ENCODE peak calls at places on chromosomes 2 and 18, in nine cellular contexts. R is keratinocyte, L is DND-41, B is IMR-90, H is fibroblast of lung, J is endothelial cell of umbilical vein, S is MM.1S, V is PC-3, F is H1. D is an unnamed sample.

GRCh38 chr2:28002181-28002580 is 111.7 kb downstream of the BABAM2 start:
- DNase-seq in F (no peak), S (no peak), V (no peak), L (no peak), H (no peak), R (no peak), B (no peak), J (no peak), D (no peak)

GRCh38 chr2:121128741-121129659 is 156.0 kb downstream of the TFCP2L1 start:
- DNase-seq in V (peak), H (peak), B (no peak), L (no peak), R (no peak), J (peak), F (no peak), S (no peak), D (peak)

GRCh38 chr2:46053502-46054094 is 243.6 kb upstream of the EPAS1 start:
- DNase-seq in S (no peak), J (no peak), F (no peak), V (no peak), L (no peak), R (no peak), H (no peak), B (no peak), D (no peak)

GRCh38 chr2:1930956-1931914 is 186.9 kb upstream of the PXDN start:
- DNase-seq in R (no peak), L (no peak), J (no peak), S (no peak), F (no peak), V (no peak), B (no peak), H (no peak), D (no peak)

GRCh38 chr2:9847140-9847539 is 3.9 kb downstream of the TAF1B start:
- DNase-seq in V (peak), F (no peak), J (no peak), H (no peak), L (no peak), R (no peak), S (no peak), B (peak), D (no peak)

GRCh38 chr2:220499281-220499680 is 871.9 kb downstream of the SLC4A3 start:
- DNase-seq in J (no peak), V (peak), S (no peak), B (peak), R (no peak), F (no peak), L (no peak), H (peak), D (peak)

GRCh38 chr2:122999823-123000222 is 1025.3 kb upstream of the CNTNAP5 start:
- DNase-seq in J (no peak), V (no peak), F (peak), B (no peak), H (no peak), L (no peak), S (no peak), R (no peak), D (peak)

GRCh38 chr2:66717491-66717890 is 282.6 kb downstream of the MEIS1 start:
- DNase-seq in V (no peak), L (no peak), R (no peak), H (peak), S (no peak), F (no peak), J (no peak), B (peak), D (no peak)

GRCh38 chr2:207711750-207712487 is 479 bp downstream of the CCNYL1 start:
- DNase-seq in H (peak), V (peak), B (peak), R (no peak), F (no peak), L (peak), J (peak), S (peak), D (no peak)

GRCh38 chr2:95390272-95390880 is 12.1 kb upstream of the FAHD2A start:
- DNase-seq in S (no peak), F (no peak), L (no peak), H (no peak), J (no peak), V (no peak), B (no peak), R (no peak), D (no peak)

GRCh38 chr2:32064021-32064678 is 794 bp downstream of the SPAST start:
- DNase-seq in V (no peak), B (no peak), J (peak), L (no peak), F (no peak), S (peak), H (peak), R (no peak), D (no peak)

GRCh38 chr2:190881480-190882326 is 1.1 kb downstream of the GLS start:
- DNase-seq in R (no peak), J (peak), V (peak), F (no peak), H (peak), L (peak), S (peak), B (peak), D (peak)

GRCh38 chr18:73340135-73340934 is 472.5 kb upstream of the NETO1 start:
- DNase-seq in V (peak), B (peak), F (no peak), J (no peak), S (peak), L (no peak), H (peak), R (no peak), D (no peak)

GRCh38 chr2:54672587-54673456 is 50.6 kb upstream of the EML6 start:
- DNase-seq in J (peak), S (peak), L (no peak), H (no peak), R (no peak), V (peak), F (no peak), B (no peak), D (no peak)

GRCh38 chr2:106183093-106183837 is 10.8 kb downstream of the UXS1 start:
- DNase-seq in L (no peak), S (peak), H (peak), V (no peak), J (no peak), R (no peak), B (peak), F (no peak), D (no peak)

GRCh38 chr2:218022131-218022850 is 19.5 kb upstream of the TNS1 start:
- DNase-seq in J (no peak), V (no peak), B (no peak), R (no peak), S (no peak), H (no peak), F (no peak), L (no peak), D (peak)

GRCh38 chr2:18701546-18701945 is 112.2 kb upstream of the NT5C1B start:
- DNase-seq in S (no peak), R (no peak), H (no peak), V (no peak), J (no peak), F (no peak), B (no peak), L (no peak), D (no peak)

GRCh38 chr2:124824441-124824840 is 799.4 kb downstream of the CNTNAP5 start:
- DNase-seq in R (no peak), H (no peak), B (no peak), S (no peak), L (no peak), V (no peak), J (no peak), F (no peak), D (no peak)

GRCh38 chr2:188151670-188152069 is 140.0 kb upstream of the GULP1 start:
- DNase-seq in H (no peak), S (no peak), R (no peak), V (no peak), B (no peak), F (no peak), J (no peak), L (no peak), D (no peak)

GRCh38 chr2:229869226-229869625 is 52.6 kb downstream of the TRIP12 start:
- DNase-seq in R (no peak), H (no peak), S (no peak), B (no peak), L (no peak), F (no peak), V (no peak), J (no peak), D (no peak)
- H2AFZ ChIP-seq in R (no peak), H (no peak), S (no peak), B (no peak), L (no peak), F (no peak), V (no peak), J (no peak), D (no peak)

GRCh38 chr18:25055076-25055475 is 296.9 kb downstream of the ZNF521 start:
- DNase-seq in H (no peak), V (peak), B (peak), J (peak), F (no peak), R (no peak), S (no peak), L (no peak), D (no peak)

GRCh38 chr18:25053484-25053883 is 298.5 kb downstream of the ZNF521 start:
- DNase-seq in V (no peak), J (no peak), B (no peak), S (no peak), L (no peak), R (no peak), H (no peak), F (no peak), D (no peak)

GRCh38 chr18:25057491-25058050 is 294.4 kb downstream of the ZNF521 start:
- DNase-seq in H (peak), V (no peak), B (no peak), L (no peak), F (no peak), R (no peak), J (no peak), S (no peak), D (no peak)

GRCh38 chr18:25058520-25058919 is 293.4 kb downstream of the ZNF521 start:
- DNase-seq in R (no peak), L (no peak), B (no peak), S (no peak), J (no peak), H (no peak), V (no peak), F (no peak), D (no peak)

DNA sequence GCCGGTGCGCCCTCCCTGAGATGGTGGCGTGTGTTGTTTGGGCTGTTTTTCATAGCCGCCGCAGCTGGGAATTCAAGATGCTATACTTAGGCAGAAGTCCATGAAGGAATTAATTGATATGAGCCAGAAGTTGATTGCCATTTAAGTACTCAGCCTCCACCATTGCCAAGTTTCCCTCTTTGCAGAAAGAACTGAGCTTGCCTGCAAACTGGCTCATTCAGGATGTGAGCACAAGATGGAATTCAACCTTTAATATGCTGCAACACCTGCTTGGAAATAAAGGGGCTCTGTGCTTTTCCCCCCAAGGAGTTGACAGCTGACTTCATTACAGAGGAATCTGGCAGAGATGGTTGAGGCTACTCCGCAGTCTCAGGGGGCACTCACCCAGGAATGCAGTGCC is 295.5 kb downstream of the ZNF521 start:
- DNase-seq in R (no peak), J (no peak), H (no peak), S (no peak), F (no peak), V (no peak), L (no peak), B (no peak), D (no peak)
- TF ChIP-seq CTCF in R (no peak), J (no peak), H (no peak), S (no peak), F (no peak), V (no peak), L (no peak), B (no peak), D (no peak)

DNA sequence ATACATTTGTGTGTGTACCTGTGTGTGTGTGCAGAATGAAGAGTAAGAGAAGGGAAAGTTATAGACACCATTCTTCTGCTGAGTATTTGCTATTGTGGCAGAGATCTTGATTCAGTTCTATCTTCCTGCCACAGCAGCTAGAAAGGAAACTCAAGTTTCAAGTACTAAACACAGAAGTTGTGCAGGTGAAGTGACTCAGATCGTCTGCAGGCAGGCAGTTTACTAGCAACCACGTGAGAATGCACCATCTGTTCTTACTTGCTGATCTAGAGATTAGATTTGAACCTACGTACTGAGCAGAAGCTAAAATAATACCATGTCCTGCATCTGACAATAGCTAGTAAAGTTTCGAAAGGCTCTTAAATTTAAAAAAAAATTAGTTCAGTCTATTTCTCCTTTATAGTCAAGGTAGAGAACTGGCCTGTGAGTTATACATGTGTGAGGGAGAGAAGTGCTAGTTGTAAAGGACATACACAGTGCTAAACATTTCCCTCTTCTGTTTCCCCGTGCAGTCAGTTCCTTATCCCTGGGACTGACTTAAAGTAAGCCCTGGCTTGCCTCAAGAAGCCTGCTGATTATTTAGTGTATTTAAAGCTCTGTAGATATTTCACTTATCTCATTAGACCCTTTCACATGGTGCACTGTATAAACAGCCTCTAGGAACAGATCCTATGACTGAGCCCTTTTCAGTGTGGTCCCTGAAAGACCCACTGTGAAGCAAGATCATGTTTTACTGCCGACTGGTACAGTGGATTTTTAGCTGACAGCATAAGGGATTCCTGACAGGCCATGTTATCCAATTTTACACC is 45.0 kb downstream of the SLC38A11 start:
- DNase-seq in R (no peak), V (peak), J (peak), F (no peak), S (peak), L (peak), B (peak), H (peak), D (no peak)
- H2AFZ ChIP-seq in R (peak), V (peak), J (peak), F (peak), S (peak), L (peak), B (no peak), H (peak), D (no peak)

DNA sequence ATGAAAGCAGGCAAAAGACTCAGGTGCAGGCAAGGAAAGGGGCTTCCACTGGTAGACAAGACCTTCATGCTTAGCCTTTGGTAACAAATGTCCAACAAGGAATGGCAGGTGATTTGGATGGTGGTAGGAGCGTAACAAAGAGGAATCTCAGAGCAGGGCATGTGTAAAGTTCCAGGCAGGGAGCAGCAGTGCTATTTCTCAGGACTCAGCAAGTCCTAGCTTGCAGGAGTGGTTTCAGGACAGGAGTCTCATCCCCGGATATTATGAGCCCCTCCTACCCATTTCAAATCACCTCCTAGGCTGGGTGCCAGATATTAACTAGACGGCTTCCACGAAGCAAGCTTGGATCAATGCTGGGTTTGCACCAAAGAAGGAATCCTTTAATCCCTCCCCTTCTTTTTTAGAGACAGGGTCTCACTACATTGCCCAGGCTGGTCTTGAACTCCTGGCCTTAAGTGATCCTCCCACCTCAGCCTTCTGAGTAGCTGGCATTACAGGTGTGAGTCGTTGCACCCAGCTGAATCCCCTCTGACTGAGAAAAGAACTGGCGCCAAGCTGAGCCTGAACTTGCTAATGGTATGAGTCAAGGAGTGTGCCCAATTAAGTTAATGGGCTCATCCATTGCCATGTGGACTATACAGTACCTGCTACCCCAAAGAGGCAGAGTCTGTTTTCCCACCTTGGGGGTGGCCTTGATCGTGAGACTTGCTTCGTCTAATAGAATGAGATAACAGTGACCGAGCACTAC is 190.3 kb downstream of the ARL4C start:
- DNase-seq in S (no peak), L (no peak), F (no peak), B (no peak), H (no peak), J (no peak), V (no peak), R (peak), D (no peak)
- TF ChIP-seq CTCF in S (no peak), L (no peak), F (no peak), B (no peak), H (no peak), J (no peak), V (no peak), R (no peak), D (no peak)

GRCh38 chr2:13669607-13670006 is 952.9 kb downstream of the TRIB2 start:
- DNase-seq in V (no peak), S (no peak), H (no peak), R (no peak), F (no peak), B (no peak), J (no peak), L (no peak), D (no peak)

GRCh38 chr2:13667415-13667757 is 950.6 kb downstream of the TRIB2 start:
- DNase-seq in R (no peak), F (no peak), B (no peak), S (no peak), V (no peak), H (no peak), L (no peak), J (no peak), D (no peak)

GRCh38 chr2:13662055-13662454 is 945.3 kb downstream of the TRIB2 start:
- DNase-seq in F (no peak), V (peak), S (no peak), H (peak), J (no peak), L (no peak), B (peak), R (no peak), D (no peak)

DNA sequence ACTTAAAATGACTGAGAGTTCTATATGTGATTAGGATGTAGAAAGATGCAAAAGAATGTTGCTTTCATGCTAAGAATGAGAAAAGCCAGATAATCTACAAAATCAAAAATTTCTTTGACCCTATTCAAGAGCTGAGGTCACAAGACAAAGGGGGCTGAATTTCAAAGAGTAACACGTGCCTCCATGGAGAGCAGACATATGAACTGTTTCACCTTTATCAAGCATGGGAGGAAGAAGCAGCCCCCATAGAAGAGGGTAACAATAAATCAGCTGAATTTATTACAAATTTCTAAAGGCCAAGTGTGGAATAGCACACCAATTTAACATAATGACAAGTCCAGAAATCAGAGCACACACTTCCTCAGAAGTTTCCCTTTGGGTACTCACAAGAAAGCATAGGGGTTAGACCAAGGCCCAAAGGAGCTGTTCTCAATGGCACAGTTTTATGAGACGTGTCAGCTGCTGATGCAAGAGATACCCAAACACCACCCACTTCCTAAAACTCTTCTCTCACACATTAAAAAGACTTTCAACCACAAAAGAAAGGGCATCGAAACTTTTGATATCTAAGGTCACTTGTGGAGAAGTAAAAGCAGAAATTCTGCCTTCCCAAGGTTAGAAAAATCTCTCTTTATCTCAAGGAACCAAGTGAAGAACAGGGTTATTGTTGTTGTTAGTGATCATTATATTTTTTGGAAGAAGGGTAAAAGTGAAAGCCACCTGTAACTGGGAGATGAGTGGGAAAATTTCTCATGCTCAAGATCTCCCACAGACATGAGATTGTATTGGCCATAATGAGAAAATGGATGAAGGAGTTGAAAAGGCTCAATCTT is 950.1 kb downstream of the TRIB2 start:
- DNase-seq in H (no peak), J (no peak), F (no peak), R (no peak), S (peak), V (no peak), B (no peak), L (no peak), D (no peak)
- H2AFZ ChIP-seq in H (no peak), J (no peak), F (no peak), R (no peak), S (no peak), V (no peak), B (no peak), L (no peak), D (no peak)